ENCODE peak calls at places on chromosomes 1 and 21, in eight cellular contexts. One of them, this sample, is unnamed.

GRCh38 chr1:67700692-67701410 is 15.8 kb downstream of the GADD45A start:
- DNase-seq in stomach: no peak
- DNase-seq in CD8-positive, alpha-beta T cell: no peak
- DNase-seq in IMR-90: peak; percentile 73
- DNase-seq in right cardiac atrium: no peak
- DNase-seq in lung: no peak
- DNase-seq in PC-3: peak; percentile 78
- DNase-seq in neuronal stem cell: peak; percentile 26
- DNase-seq in this sample: no peak

GRCh38 chr1:185610954-185611353 is 123.2 kb upstream of the HMCN1 start:
- DNase-seq in stomach: no peak
- DNase-seq in CD8-positive, alpha-beta T cell: no peak
- DNase-seq in IMR-90: no peak
- DNase-seq in right cardiac atrium: no peak
- DNase-seq in lung: no peak
- DNase-seq in PC-3: no peak
- DNase-seq in neuronal stem cell: no peak
- DNase-seq in this sample: no peak

GRCh38 chr1:53062731-53063591 is 948 bp downstream of the PODN start:
- DNase-seq in stomach: no peak
- DNase-seq in CD8-positive, alpha-beta T cell: peak; percentile 46
- DNase-seq in IMR-90: no peak
- DNase-seq in right cardiac atrium: peak; percentile 68
- DNase-seq in lung: no peak
- DNase-seq in PC-3: no peak
- DNase-seq in neuronal stem cell: no peak
- DNase-seq in this sample: no peak

GRCh38 chr1:10388387-10388715 is 10.5 kb upstream of the PGD start:
- DNase-seq in stomach: no peak
- DNase-seq in CD8-positive, alpha-beta T cell: no peak
- DNase-seq in IMR-90: no peak
- DNase-seq in right cardiac atrium: no peak
- DNase-seq in lung: no peak
- DNase-seq in PC-3: no peak
- DNase-seq in neuronal stem cell: no peak
- DNase-seq in this sample: no peak

GRCh38 chr1:164649146-164649545 is 90.2 kb downstream of the PBX1 start:
- DNase-seq in stomach: no peak
- DNase-seq in CD8-positive, alpha-beta T cell: no peak
- DNase-seq in IMR-90: no peak
- DNase-seq in right cardiac atrium: no peak
- DNase-seq in lung: no peak
- DNase-seq in PC-3: no peak
- DNase-seq in neuronal stem cell: no peak
- DNase-seq in this sample: no peak

GRCh38 chr1:24713176-24713575 is 32.1 kb upstream of the CLIC4 start:
- DNase-seq in stomach: no peak
- DNase-seq in CD8-positive, alpha-beta T cell: no peak
- DNase-seq in IMR-90: no peak
- DNase-seq in right cardiac atrium: no peak
- DNase-seq in lung: no peak
- DNase-seq in PC-3: no peak
- DNase-seq in neuronal stem cell: no peak
- DNase-seq in this sample: no peak

GRCh38 chr1:118999348-119000071 is 11.4 kb upstream of the TBX15 start:
- DNase-seq in stomach: no peak
- DNase-seq in CD8-positive, alpha-beta T cell: no peak
- DNase-seq in IMR-90: no peak
- DNase-seq in right cardiac atrium: no peak
- DNase-seq in lung: no peak
- DNase-seq in PC-3: no peak
- DNase-seq in neuronal stem cell: no peak
- DNase-seq in this sample: no peak

GRCh38 chr1:71081697-71082080 is 854 bp upstream of the ZRANB2 start:
- DNase-seq in stomach: no peak
- DNase-seq in CD8-positive, alpha-beta T cell: no peak
- DNase-seq in IMR-90: no peak
- DNase-seq in right cardiac atrium: peak; percentile 56
- DNase-seq in lung: no peak
- DNase-seq in PC-3: no peak
- DNase-seq in neuronal stem cell: no peak
- DNase-seq in this sample: no peak

GRCh38 chr1:56547977-56548376 is 31.4 kb downstream of the PLPP3 start:
- DNase-seq in stomach: peak; percentile 38
- DNase-seq in CD8-positive, alpha-beta T cell: no peak
- DNase-seq in IMR-90: no peak
- DNase-seq in right cardiac atrium: peak; percentile 65
- DNase-seq in lung: no peak
- DNase-seq in PC-3: peak; percentile 74
- DNase-seq in neuronal stem cell: no peak
- DNase-seq in this sample: no peak

GRCh38 chr1:182855886-182856285 is 16.7 kb downstream of the DHX9 start:
- DNase-seq in stomach: no peak
- DNase-seq in CD8-positive, alpha-beta T cell: no peak
- DNase-seq in IMR-90: no peak
- DNase-seq in right cardiac atrium: no peak
- DNase-seq in lung: no peak
- DNase-seq in PC-3: no peak
- DNase-seq in neuronal stem cell: no peak
- DNase-seq in this sample: no peak

GRCh38 chr1:2548068-2548589 is 8.0 kb upstream of the TNFRSF14 start:
- DNase-seq in stomach: peak; percentile 90
- DNase-seq in CD8-positive, alpha-beta T cell: peak; percentile 94
- DNase-seq in IMR-90: peak; percentile 56
- DNase-seq in right cardiac atrium: peak; percentile 93
- DNase-seq in lung: peak; percentile 89
- DNase-seq in PC-3: peak; percentile 92
- DNase-seq in neuronal stem cell: peak; percentile 76
- DNase-seq in this sample: peak; percentile 75

GRCh38 chr1:171460018-171460585 is 25.2 kb upstream of the PRRC2C start:
- DNase-seq in stomach: no peak
- DNase-seq in CD8-positive, alpha-beta T cell: no peak
- DNase-seq in IMR-90: peak; percentile 7
- DNase-seq in right cardiac atrium: no peak
- DNase-seq in lung: no peak
- DNase-seq in PC-3: peak; percentile 63
- DNase-seq in neuronal stem cell: no peak
- DNase-seq in this sample: no peak

GRCh38 chr1:247855911-247856310 is 1.1 kb upstream of the TRIM58 start:
- DNase-seq in stomach: no peak
- DNase-seq in CD8-positive, alpha-beta T cell: no peak
- DNase-seq in IMR-90: no peak
- DNase-seq in right cardiac atrium: no peak
- DNase-seq in lung: no peak
- DNase-seq in PC-3: peak; percentile 52
- DNase-seq in neuronal stem cell: no peak
- DNase-seq in this sample: no peak

GRCh38 chr1:18668750-18669404 is 38.2 kb downstream of the PAX7 start:
- DNase-seq in stomach: peak; percentile 59
- DNase-seq in CD8-positive, alpha-beta T cell: no peak
- DNase-seq in IMR-90: no peak
- DNase-seq in right cardiac atrium: no peak
- DNase-seq in lung: peak; percentile 57
- DNase-seq in PC-3: peak; percentile 95
- DNase-seq in neuronal stem cell: no peak
- DNase-seq in this sample: no peak

GRCh38 chr1:204338997-204339396 is 20.7 kb downstream of the PLEKHA6 start:
- DNase-seq in stomach: no peak
- DNase-seq in CD8-positive, alpha-beta T cell: no peak
- DNase-seq in IMR-90: no peak
- DNase-seq in right cardiac atrium: peak; percentile 45
- DNase-seq in lung: no peak
- DNase-seq in PC-3: no peak
- DNase-seq in neuronal stem cell: no peak
- DNase-seq in this sample: no peak

GRCh38 chr1:164576311-164577271 is 17.6 kb downstream of the PBX1 start:
- DNase-seq in stomach: no peak
- DNase-seq in CD8-positive, alpha-beta T cell: no peak
- DNase-seq in IMR-90: peak; percentile 88
- DNase-seq in right cardiac atrium: peak; percentile 77
- DNase-seq in lung: no peak
- DNase-seq in PC-3: no peak
- DNase-seq in neuronal stem cell: no peak
- DNase-seq in this sample: no peak

GRCh38 chr1:198143797-198144196 is 13.0 kb upstream of the NEK7 start:
- DNase-seq in stomach: no peak
- DNase-seq in CD8-positive, alpha-beta T cell: no peak
- DNase-seq in IMR-90: no peak
- DNase-seq in right cardiac atrium: no peak
- DNase-seq in lung: no peak
- DNase-seq in PC-3: no peak
- DNase-seq in neuronal stem cell: no peak
- DNase-seq in this sample: no peak

GRCh38 chr1:29990304-29990703 is 733.1 kb downstream of the MATN1 start:
- DNase-seq in stomach: no peak
- DNase-seq in CD8-positive, alpha-beta T cell: peak; percentile 25
- DNase-seq in IMR-90: no peak
- DNase-seq in right cardiac atrium: no peak
- DNase-seq in lung: peak; percentile 16
- DNase-seq in PC-3: no peak
- DNase-seq in neuronal stem cell: no peak
- DNase-seq in this sample: no peak

GRCh38 chr1:235901461-235901860 is 34.8 kb upstream of the LYST start:
- DNase-seq in stomach: no peak
- DNase-seq in CD8-positive, alpha-beta T cell: no peak
- DNase-seq in IMR-90: peak; percentile 77
- DNase-seq in right cardiac atrium: no peak
- DNase-seq in lung: no peak
- DNase-seq in PC-3: no peak
- DNase-seq in neuronal stem cell: no peak
- DNase-seq in this sample: no peak

DNA sequence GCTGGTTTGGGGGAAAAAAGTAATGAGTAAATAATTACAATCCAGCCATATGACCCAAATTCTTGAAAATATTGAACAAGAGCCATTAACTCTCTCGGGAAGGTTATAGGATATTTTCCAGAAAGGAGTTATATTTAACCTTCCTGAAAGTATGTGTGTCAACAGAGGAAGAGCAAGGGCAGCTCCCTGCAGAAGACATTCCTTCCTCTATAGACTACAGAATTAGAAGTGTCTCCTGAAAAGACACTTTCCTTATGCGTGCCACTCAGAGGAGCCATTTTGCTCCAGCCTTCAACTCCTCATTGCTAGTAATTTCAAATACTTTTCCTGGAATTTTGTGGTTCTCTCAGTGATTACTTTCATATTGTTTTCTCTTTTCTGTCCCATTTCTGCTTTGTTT is 648.8 kb downstream of the USP25 start:
- DNase-seq in stomach: no peak
- DNase-seq in CD8-positive, alpha-beta T cell: no peak
- DNase-seq in IMR-90: no peak
- DNase-seq in right cardiac atrium: no peak
- DNase-seq in lung: no peak
- DNase-seq in PC-3: no peak
- DNase-seq in neuronal stem cell: no peak
- DNase-seq in this sample: no peak
- H3K27ac ChIP-seq in stomach: no peak overlapping the region
- H3K27ac ChIP-seq in CD8-positive, alpha-beta T cell: no peak overlapping the region
- H3K27ac ChIP-seq in IMR-90: no peak overlapping the region
- H3K27ac ChIP-seq in right cardiac atrium: no peak overlapping the region
- H3K27ac ChIP-seq in lung: no peak overlapping the region
- H3K27ac ChIP-seq in PC-3: no peak overlapping the region
- H3K27ac ChIP-seq in neuronal stem cell: no peak overlapping the region
- H3K27ac ChIP-seq in this sample: no peak overlapping the region

GRCh38 chr1:203304391-203304918 is 864 bp upstream of the BTG2 start:
- DNase-seq in stomach: no peak
- DNase-seq in CD8-positive, alpha-beta T cell: no peak
- DNase-seq in IMR-90: no peak
- DNase-seq in right cardiac atrium: no peak
- DNase-seq in lung: no peak
- DNase-seq in PC-3: no peak
- DNase-seq in neuronal stem cell: no peak
- DNase-seq in this sample: no peak

GRCh38 chr1:203301331-203301668 is 4.0 kb upstream of the BTG2 start:
- DNase-seq in stomach: no peak
- DNase-seq in CD8-positive, alpha-beta T cell: no peak
- DNase-seq in IMR-90: no peak
- DNase-seq in right cardiac atrium: no peak
- DNase-seq in lung: no peak
- DNase-seq in PC-3: no peak
- DNase-seq in neuronal stem cell: no peak
- DNase-seq in this sample: no peak

GRCh38 chr1:203302461-203302860 is 2.9 kb upstream of the BTG2 start:
- DNase-seq in stomach: no peak
- DNase-seq in CD8-positive, alpha-beta T cell: no peak
- DNase-seq in IMR-90: no peak
- DNase-seq in right cardiac atrium: no peak
- DNase-seq in lung: no peak
- DNase-seq in PC-3: no peak
- DNase-seq in neuronal stem cell: no peak
- DNase-seq in this sample: no peak

GRCh38 chr1:203300441-203301330 is 4.6 kb upstream of the BTG2 start:
- DNase-seq in stomach: no peak
- DNase-seq in CD8-positive, alpha-beta T cell: no peak
- DNase-seq in IMR-90: no peak
- DNase-seq in right cardiac atrium: no peak
- DNase-seq in lung: no peak
- DNase-seq in PC-3: no peak
- DNase-seq in neuronal stem cell: no peak
- DNase-seq in this sample: no peak

DNA sequence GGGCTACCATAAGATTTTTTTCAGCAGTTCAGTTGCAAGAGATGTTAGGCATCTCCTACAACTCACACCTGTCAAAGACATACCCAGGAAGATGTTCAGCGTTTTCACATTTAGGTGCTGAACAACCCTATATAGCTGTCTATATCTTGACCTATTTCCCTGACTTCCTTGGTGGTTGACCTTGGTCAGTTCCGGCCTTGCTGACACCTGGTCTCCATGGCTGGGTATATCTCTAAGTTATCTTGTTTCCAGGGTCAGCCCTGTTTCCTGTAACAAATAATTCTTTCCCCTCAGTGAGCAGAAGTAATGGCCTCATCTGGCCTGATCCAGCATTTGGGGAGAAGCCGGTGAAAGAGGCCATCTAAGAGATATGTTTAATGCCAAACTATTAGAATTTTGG is 2.4 kb upstream of the BTG2 start:
- DNase-seq in stomach: no peak
- DNase-seq in CD8-positive, alpha-beta T cell: no peak
- DNase-seq in IMR-90: no peak
- DNase-seq in right cardiac atrium: no peak
- DNase-seq in lung: no peak
- DNase-seq in PC-3: no peak
- DNase-seq in neuronal stem cell: no peak
- DNase-seq in this sample: no peak
- H3K4me1 ChIP-seq in stomach: peaks cover 27% of the 10 kb centered on the region
- H3K4me1 ChIP-seq in CD8-positive, alpha-beta T cell: peaks cover 33% of the 10 kb centered on the region
- H3K4me1 ChIP-seq in IMR-90: peaks cover 7% of the 10 kb centered on the region
- H3K4me1 ChIP-seq in right cardiac atrium: peaks cover 2% of the 10 kb centered on the region
- H3K4me1 ChIP-seq in lung: peaks cover 3% of the 10 kb centered on the region
- H3K4me1 ChIP-seq in PC-3: peaks cover 15% of the 10 kb centered on the region
- H3K4me1 ChIP-seq in neuronal stem cell: peaks cover 12% of the 10 kb centered on the region
- H3K4me1 ChIP-seq in this sample: peaks cover 13% of the 10 kb centered on the region

GRCh38 chr1:158838660-158839059 is 7.5 kb downstream of the MNDA start:
- DNase-seq in stomach: no peak
- DNase-seq in CD8-positive, alpha-beta T cell: no peak
- DNase-seq in IMR-90: no peak
- DNase-seq in right cardiac atrium: no peak
- DNase-seq in lung: no peak
- DNase-seq in PC-3: no peak
- DNase-seq in neuronal stem cell: no peak
- DNase-seq in this sample: no peak
- H3K27ac ChIP-seq in stomach: no peak overlapping the region
- H3K27ac ChIP-seq in CD8-positive, alpha-beta T cell: no peak overlapping the region
- H3K27ac ChIP-seq in IMR-90: no peak overlapping the region
- H3K27ac ChIP-seq in right cardiac atrium: no peak overlapping the region
- H3K27ac ChIP-seq in lung: no peak overlapping the region
- H3K27ac ChIP-seq in PC-3: no peak overlapping the region
- H3K27ac ChIP-seq in neuronal stem cell: no peak overlapping the region
- H3K27ac ChIP-seq in this sample: no peak overlapping the region

GRCh38 chr1:57724535-57724934 is 300.7 kb upstream of the DAB1 start:
- DNase-seq in stomach: no peak
- DNase-seq in CD8-positive, alpha-beta T cell: no peak
- DNase-seq in IMR-90: no peak
- DNase-seq in right cardiac atrium: no peak
- DNase-seq in lung: no peak
- DNase-seq in PC-3: no peak
- DNase-seq in neuronal stem cell: no peak
- DNase-seq in this sample: no peak
- H3K4me1 ChIP-seq in stomach: no peaks in the 10 kb centered on the region
- H3K4me1 ChIP-seq in CD8-positive, alpha-beta T cell: no peaks in the 10 kb centered on the region
- H3K4me1 ChIP-seq in IMR-90: no peaks in the 10 kb centered on the region
- H3K4me1 ChIP-seq in right cardiac atrium: no peaks in the 10 kb centered on the region
- H3K4me1 ChIP-seq in lung: no peaks in the 10 kb centered on the region
- H3K4me1 ChIP-seq in PC-3: no peaks in the 10 kb centered on the region
- H3K4me1 ChIP-seq in neuronal stem cell: peaks cover 8% of the 10 kb centered on the region
- H3K4me1 ChIP-seq in this sample: no peaks in the 10 kb centered on the region